ENCODE peak calls at places on chromosomes 12 and 14, in eight cellular contexts. K is IMR-90, C is A673, S is adrenal gland, Q is heart left ventricle, Y is testis, L is mammary epithelial cell, X is upper lobe of right lung. W is an unnamed sample. For H3K36me3, the result is how much of the 10 kb centered on the place peaks cover.

GRCh38 chr14:52117433-52117832 is 48.6 kb upstream of the NID2 start:
- DNase-seq in Q (no peak), C (no peak), S (no peak), Y (no peak), X (no peak), K (peak), L (no peak), W (no peak)

GRCh38 chr14:93240678-93241000 is 33.6 kb downstream of the UBR7 start:
- DNase-seq in C (no peak), L (no peak), S (no peak), X (no peak), K (no peak), Q (no peak), Y (no peak), W (no peak)

GRCh38 chr14:91470216-91470615 is 39.9 kb downstream of the PPP4R3A start:
- DNase-seq in L (no peak), K (no peak), S (no peak), Q (no peak), X (no peak), C (no peak), Y (no peak), W (no peak)

GRCh38 chr12:132196038-132196872 is 52.0 kb downstream of the NOC4L start:
- DNase-seq in S (no peak), Y (no peak), Q (no peak), K (no peak), C (no peak), X (no peak), L (no peak), W (no peak)

GRCh38 chr14:100025111-100025510 is 40.1 kb upstream of the EVL start:
- DNase-seq in S (peak), Q (no peak), C (peak), X (peak), K (peak), Y (peak), L (peak), W (no peak)

GRCh38 chr12:52765702-52766101 is 11.4 kb downstream of the KRT76 start:
- DNase-seq in K (no peak), Q (no peak), X (no peak), S (no peak), C (no peak), Y (no peak), L (no peak), W (no peak)

GRCh38 chr12:76704693-76705092 is 59.2 kb upstream of the ZDHHC17 start:
- DNase-seq in Q (no peak), Y (no peak), S (no peak), X (no peak), C (no peak), L (no peak), K (no peak), W (no peak)

GRCh38 chr14:72904840-72905561 is 11.1 kb upstream of the DPF3 start:
- DNase-seq in Y (peak), Q (peak), L (peak), S (peak), C (peak), K (peak), X (no peak), W (peak)

GRCh38 chr14:24913746-24914145 is 136.2 kb downstream of the STXBP6 start:
- DNase-seq in K (no peak), L (no peak), X (no peak), S (no peak), Q (no peak), Y (no peak), C (no peak), W (no peak)

GRCh38 chr12:107319536-107320030 is 226.2 kb upstream of the CRY1 start:
- DNase-seq in L (peak), Q (no peak), S (no peak), Y (no peak), X (no peak), C (peak), K (no peak), W (no peak)

GRCh38 chr12:45669762-45670161 is 59.7 kb upstream of the ARID2 start:
- DNase-seq in S (no peak), X (no peak), C (no peak), L (no peak), Y (no peak), K (no peak), Q (no peak), W (no peak)

GRCh38 chr12:15194947-15195346 is 26.3 kb downstream of the RERG start:
- DNase-seq in C (no peak), Y (no peak), Q (no peak), L (no peak), X (no peak), S (no peak), K (no peak), W (no peak)
- H3K27ac ChIP-seq in C (no peak), Y (peak), Q (peak), L (no peak), X (peak), S (peak), K (no peak), W (no peak)

GRCh38 chr14:97578982-97579381 is 781.8 kb downstream of the VRK1 start:
- DNase-seq in Q (no peak), X (no peak), K (no peak), C (no peak), Y (no peak), S (no peak), L (no peak), W (no peak)

GRCh38 chr14:97580923-97581495 is 783.8 kb downstream of the VRK1 start:
- DNase-seq in K (no peak), Q (no peak), S (peak), Y (no peak), L (no peak), X (no peak), C (peak), W (no peak)

GRCh38 chr14:97584528-97584927 is 787.3 kb downstream of the VRK1 start:
- DNase-seq in K (no peak), S (no peak), C (peak), Y (peak), L (no peak), X (no peak), Q (no peak), W (no peak)
- TF ChIP-seq CTCF in K (no peak), S (no peak), C (peak), Y (no peak), L (no peak), X (no peak), Q (no peak), W (no peak)

GRCh38 chr14:101182476-101182875 is 279.0 kb upstream of the RTL1 start:
- DNase-seq in Y (no peak), C (no peak), S (no peak), X (no peak), L (no peak), Q (no peak), K (no peak), W (no peak)
- H3K36me3 ChIP-seq in Y (under half), C (under half), S (under half), X (under half), L (under half), Q (under half), K (under half), W (under half)

GRCh38 chr12:112420740-112421139 is 2.0 kb downstream of the PTPN11 start:
- DNase-seq in Y (no peak), Q (no peak), X (no peak), C (no peak), K (no peak), S (no peak), L (no peak), W (no peak)
- H3K27ac ChIP-seq in Y (peak), Q (no peak), X (no peak), C (no peak), K (no peak), S (no peak), L (no peak), W (peak)

GRCh38 chr12:112175361-112176155 is 50.2 kb downstream of the TRAFD1 start:
- DNase-seq in Q (no peak), X (no peak), C (no peak), S (no peak), Y (no peak), L (no peak), K (no peak), W (peak)

GRCh38 chr12:112179341-112179740 is 54.0 kb downstream of the TRAFD1 start:
- DNase-seq in Y (no peak), Q (no peak), K (no peak), L (no peak), X (no peak), S (no peak), C (no peak), W (no peak)

GRCh38 chr12:112178796-112179195 is 53.4 kb downstream of the TRAFD1 start:
- DNase-seq in C (no peak), X (no peak), Q (no peak), K (no peak), L (no peak), S (no peak), Y (no peak), W (no peak)

GRCh38 chr12:112179936-112180335 is 54.6 kb downstream of the TRAFD1 start:
- DNase-seq in Q (no peak), X (no peak), L (no peak), K (no peak), S (no peak), Y (no peak), C (no peak), W (peak)

GRCh38 chr12:112176321-112177010 is 51.1 kb downstream of the TRAFD1 start:
- DNase-seq in Q (no peak), Y (no peak), C (no peak), S (no peak), X (no peak), L (no peak), K (no peak), W (no peak)
- TF ChIP-seq CTCF in Q (no peak), Y (no peak), C (no peak), S (no peak), X (no peak), L (no peak), K (no peak), W (no peak)

GRCh38 chr12:99707883-99708282 is 60.3 kb downstream of the GARIN6 start:
- DNase-seq in S (no peak), Y (no peak), C (no peak), Q (no peak), X (no peak), K (no peak), L (no peak), W (no peak)
- H3K36me3 ChIP-seq in S (under half), Y (under half), C (under half), Q (under half), X (under half), K (under half), L (under half), W (under half)

GRCh38 chr12:122333142-122334087 is 67.1 kb upstream of the VPS33A start:
- DNase-seq in Q (no peak), S (peak), X (no peak), Y (peak), K (no peak), C (no peak), L (no peak), W (peak)

GRCh38 chr12:122336015-122336946 is 70.0 kb upstream of the VPS33A start:
- DNase-seq in Y (no peak), C (peak), X (no peak), K (peak), Q (no peak), S (no peak), L (no peak), W (peak)
- H3K27ac ChIP-seq in Y (peak), C (no peak), X (no peak), K (no peak), Q (no peak), S (no peak), L (no peak), W (peak)

GRCh38 chr14:64966976-64967375 is 5.2 kb downstream of the RAB15 start:
- DNase-seq in Y (no peak), C (no peak), S (no peak), X (peak), K (no peak), Q (no peak), L (no peak), W (no peak)

GRCh38 chr14:64968167-64968566 is 4.0 kb downstream of the RAB15 start:
- DNase-seq in X (peak), Q (no peak), K (no peak), Y (no peak), C (no peak), L (no peak), S (no peak), W (no peak)

GRCh38 chr14:64960762-64961276 is 11.3 kb downstream of the RAB15 start:
- DNase-seq in X (peak), C (no peak), Q (no peak), S (no peak), Y (no peak), K (no peak), L (no peak), W (peak)

GRCh38 chr14:64965356-64966000 is 6.7 kb downstream of the RAB15 start:
- DNase-seq in Q (no peak), Y (no peak), L (no peak), K (no peak), X (peak), C (no peak), S (no peak), W (no peak)

DNA sequence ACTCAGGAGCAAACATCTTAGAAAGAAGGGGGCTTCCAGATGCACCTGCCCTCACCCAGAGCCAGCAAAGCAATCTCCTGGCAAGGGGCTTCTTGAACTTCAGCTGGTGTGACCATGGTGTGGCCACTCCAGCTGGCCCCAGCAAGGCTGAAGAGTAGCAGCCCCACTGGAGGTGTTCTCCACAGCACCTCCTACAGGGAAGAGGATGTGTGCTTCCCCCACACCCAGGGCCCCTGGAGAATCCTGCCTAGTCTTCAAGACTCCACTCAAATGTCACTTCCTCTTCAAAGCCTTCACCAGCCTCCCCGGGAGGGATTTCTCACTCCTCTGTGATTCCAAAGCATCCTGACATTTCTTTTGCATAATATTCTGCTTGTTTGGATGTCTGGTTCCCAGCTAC is 8.5 kb downstream of the RAB15 start:
- DNase-seq in Y (no peak), L (no peak), X (no peak), K (no peak), Q (no peak), S (no peak), C (no peak), W (no peak)
- TF ChIP-seq CTCF in Y (no peak), L (no peak), X (no peak), K (no peak), Q (no peak), S (no peak), C (peak), W (no peak)

GRCh38 chr12:119711693-119712092 is 43.8 kb downstream of the PRKAB1 start:
- DNase-seq in C (no peak), K (no peak), Y (no peak), S (no peak), X (no peak), Q (no peak), L (no peak), W (no peak)

GRCh38 chr12:119710941-119711551 is 43.1 kb downstream of the PRKAB1 start:
- DNase-seq in S (no peak), X (peak), Y (no peak), L (no peak), K (no peak), C (no peak), Q (no peak), W (no peak)

GRCh38 chr12:119713551-119714031 is 45.7 kb downstream of the PRKAB1 start:
- DNase-seq in L (no peak), Q (no peak), C (no peak), Y (no peak), X (peak), K (no peak), S (no peak), W (no peak)

GRCh38 chr12:119714614-119715267 is 46.8 kb downstream of the PRKAB1 start:
- DNase-seq in C (no peak), L (no peak), Q (no peak), S (no peak), X (no peak), Y (no peak), K (no peak), W (no peak)

DNA sequence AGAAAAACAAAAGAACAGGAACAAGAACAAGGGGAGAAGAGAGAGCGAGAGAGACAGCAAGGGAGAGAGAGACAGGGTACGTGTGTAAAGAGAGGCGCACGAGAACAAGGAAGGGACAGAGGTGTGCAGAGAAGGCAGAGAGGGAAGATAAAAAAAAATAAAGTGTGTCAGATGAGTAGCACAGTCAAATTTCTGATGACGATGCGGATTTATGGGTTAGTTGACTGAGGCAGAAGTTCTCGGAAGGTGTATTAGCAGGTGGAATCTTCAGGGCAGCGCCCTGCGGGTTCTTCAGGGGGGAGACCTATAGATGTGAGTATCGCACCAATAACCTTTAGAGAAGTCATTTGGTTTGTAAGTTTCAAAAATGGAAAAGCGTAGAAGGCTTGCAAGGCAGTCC is 44.8 kb downstream of the PRKAB1 start:
- DNase-seq in K (no peak), X (no peak), Q (no peak), L (no peak), Y (no peak), S (no peak), C (no peak), W (no peak)
- H3K36me3 ChIP-seq in K (under half), X (under half), Q (under half), L (under half), Y (under half), S (under half), C (half or more), W (under half)